ENCODE peak calls at places on chromosomes 6 and 20, in five cellular contexts. Y, M, B, E and Z are unnamed samples.

GRCh38 chr6:1131285-1132079 is 180.4 kb upstream of the FOXQ1 start:
- DNase-seq in Y (peak), M (no peak), B (peak), E (no peak), Z (no peak)

GRCh38 chr20:1624811-1625690 is 5.2 kb upstream of the SIRPB1 start:
- DNase-seq in Y (no peak), M (no peak), B (no peak), E (no peak), Z (no peak)

GRCh38 chr6:168124921-168125320 is 45.9 kb upstream of the FRMD1 start:
- DNase-seq in Y (no peak), M (no peak), B (no peak), E (no peak), Z (no peak)

GRCh38 chr6:121403981-121404380 is 31.5 kb upstream of the GJA1 start:
- DNase-seq in Y (no peak), M (no peak), B (no peak), E (no peak), Z (no peak)

GRCh38 chr20:3165473-3166337 is 6.0 kb upstream of the FASTKD5 start:
- DNase-seq in Y (no peak), M (no peak), B (peak), E (peak), Z (peak)

GRCh38 chr6:37699138-37699766 is 1.6 kb upstream of the MDGA1 start:
- DNase-seq in Y (no peak), M (peak), B (no peak), E (no peak), Z (no peak)

GRCh38 chr6:130766239-130767144 is 60.7 kb upstream of the SMLR1 start:
- DNase-seq in Y (no peak), M (no peak), B (no peak), E (no peak), Z (no peak)

GRCh38 chr6:87342829-87343228 is 1.8 kb upstream of the C6orf163 start:
- DNase-seq in Y (no peak), M (no peak), B (no peak), E (no peak), Z (no peak)

GRCh38 chr6:130293800-130294199 is 71.0 kb upstream of the SAMD3 start:
- DNase-seq in Y (no peak), M (no peak), B (peak), E (no peak), Z (peak)

GRCh38 chr20:56467969-56468316 is 484 bp upstream of the RTF2 start:
- DNase-seq in Y (no peak), M (no peak), B (no peak), E (no peak), Z (no peak)

GRCh38 chr6:138410972-138411667 is 7.1 kb downstream of the HEBP2 start:
- DNase-seq in Y (peak), M (no peak), B (peak), E (no peak), Z (peak)

GRCh38 chr20:834151-834747 is 734 bp downstream of the FAM110A start:
- DNase-seq in Y (no peak), M (no peak), B (no peak), E (no peak), Z (no peak)

GRCh38 chr6:151285121-151285520 is 45.4 kb downstream of the AKAP12 start:
- DNase-seq in Y (no peak), M (no peak), B (peak), E (no peak), Z (peak)

GRCh38 chr20:40604416-40604815 is 84.6 kb downstream of the MAFB start:
- DNase-seq in Y (no peak), M (no peak), B (no peak), E (no peak), Z (no peak)

GRCh38 chr6:4581468-4582420 is 194.5 kb upstream of the CDYL start:
- DNase-seq in Y (peak), M (no peak), B (peak), E (no peak), Z (peak)

GRCh38 chr20:58839474-58839874 is 11.2 kb downstream of the GNAS-AS1 start:
- DNase-seq in Y (no peak), M (no peak), B (peak), E (no peak), Z (peak)

GRCh38 chr20:7180261-7181045 is 413.0 kb downstream of the BMP2 start:
- DNase-seq in Y (no peak), M (no peak), B (peak), E (no peak), Z (peak)

GRCh38 chr6:157761331-157761921 is 61.6 kb upstream of the SNX9 start:
- DNase-seq in Y (peak), M (no peak), B (peak), E (no peak), Z (peak)

GRCh38 chr20:57398231-57398821 is 7.1 kb downstream of the RBM38 start:
- DNase-seq in Y (no peak), M (peak), B (no peak), E (peak), Z (no peak)

GRCh38 chr6:25302677-25303128 is 23.5 kb downstream of the CARMIL1 start:
- DNase-seq in Y (no peak), M (no peak), B (peak), E (no peak), Z (peak)

GRCh38 chr6:42532038-42532669 is 31.7 kb upstream of the UBR2 start:
- DNase-seq in Y (no peak), M (no peak), B (peak), E (no peak), Z (peak)

GRCh38 chr6:139433647-139434419 is 59.4 kb upstream of the CITED2 start:
- DNase-seq in Y (peak), M (no peak), B (no peak), E (no peak), Z (peak)

GRCh38 chr20:8043687-8044278 is 24.2 kb upstream of the TMX4 start:
- DNase-seq in Y (peak), M (no peak), B (peak), E (no peak), Z (peak)

GRCh38 chr6:37565267-37566208 is 65.8 kb upstream of the CCDC167 start:
- DNase-seq in Y (no peak), M (no peak), B (no peak), E (peak), Z (peak)

GRCh38 chr6:127276336-127276735 is 9.7 kb downstream of the RNF146 start:
- DNase-seq in Y (no peak), M (no peak), B (no peak), E (no peak), Z (no peak)

GRCh38 chr6:107704377-107705013 is 119.6 kb downstream of the SCML4 start:
- DNase-seq in Y (no peak), M (no peak), B (peak), E (no peak), Z (peak)

GRCh38 chr6:14664112-14664592 is 546.6 kb downstream of the CD83 start:
- DNase-seq in Y (no peak), M (no peak), B (no peak), E (no peak), Z (no peak)

GRCh38 chr6:166381733-166382499 is 824 bp downstream of the MPC1 start:
- DNase-seq in Y (no peak), M (peak), B (peak), E (peak), Z (peak)

GRCh38 chr6:34465551-34466241 is at the start of gene PACSIN1:
- DNase-seq in Y (no peak), M (no peak), B (no peak), E (no peak), Z (no peak)

GRCh38 chr20:17589161-17589834 is 19.4 kb downstream of the DSTN start:
- DNase-seq in Y (no peak), M (no peak), B (no peak), E (no peak), Z (no peak)

GRCh38 chr6:135990855-135991464 is 139.5 kb downstream of the PDE7B start:
- DNase-seq in Y (no peak), M (no peak), B (no peak), E (no peak), Z (no peak)

GRCh38 chr20:33789109-33789857 is 21.9 kb upstream of the CHMP4B start:
- DNase-seq in Y (peak), M (no peak), B (peak), E (peak), Z (peak)

GRCh38 chr6:33073431-33073871 is at the start of gene HLA-DPA1:
- DNase-seq in Y (no peak), M (no peak), B (no peak), E (no peak), Z (peak)

GRCh38 chr6:125363360-125364121 is 61.8 kb upstream of the HDDC2 start:
- DNase-seq in Y (no peak), M (no peak), B (peak), E (peak), Z (peak)
- TF ChIP-seq CTCF in Y (no peak), M (no peak), B (no peak), E (no peak), Z (no peak)

GRCh38 chr6:56683882-56684281 is 41.2 kb upstream of the DST start:
- DNase-seq in Y (peak), M (no peak), B (peak), E (no peak), Z (peak)
- H3K4me3 ChIP-seq in Y (no peak), M (no peak), B (no peak), E (no peak), Z (no peak)

GRCh38 chr20:37816003-37816402 is 86.9 kb upstream of the VSTM2L start:
- DNase-seq in Y (no peak), M (no peak), B (no peak), E (no peak), Z (no peak)

GRCh38 chr20:37821691-37822655 is 81.0 kb upstream of the VSTM2L start:
- DNase-seq in Y (peak), M (no peak), B (peak), E (no peak), Z (peak)

DNA sequence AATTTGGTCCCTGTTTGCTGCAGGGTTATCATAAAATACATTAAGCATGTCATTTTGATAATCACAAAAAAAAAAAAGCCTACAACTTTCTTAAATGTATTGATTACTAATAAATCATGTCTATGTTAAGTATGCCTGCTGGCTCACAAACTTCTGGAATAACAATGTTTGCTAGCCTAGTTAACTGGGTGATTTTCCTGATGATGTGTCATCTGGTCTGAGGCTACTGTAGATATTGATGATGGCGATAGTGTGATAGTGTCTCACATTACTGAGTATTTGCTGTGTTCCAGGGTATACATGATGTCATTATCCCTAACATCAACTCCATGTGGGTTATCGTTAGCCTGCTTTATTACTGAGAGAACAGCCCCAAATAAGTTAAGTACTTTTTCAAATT is 86.2 kb upstream of the VSTM2L start:
- DNase-seq in Y (no peak), M (no peak), B (no peak), E (no peak), Z (no peak)
- TF ChIP-seq CTCF in Y (no peak), M (no peak), B (no peak), E (no peak), Z (no peak)

GRCh38 chr6:112400282-112400681 is 53.2 kb downstream of the RFPL4B start:
- DNase-seq in Y (no peak), M (no peak), B (no peak), E (no peak), Z (no peak)

GRCh38 chr6:112396221-112396620 is 49.1 kb downstream of the RFPL4B start:
- DNase-seq in Y (no peak), M (no peak), B (no peak), E (no peak), Z (no peak)

GRCh38 chr6:112398686-112399085 is 51.6 kb downstream of the RFPL4B start:
- DNase-seq in Y (no peak), M (no peak), B (no peak), E (no peak), Z (no peak)

GRCh38 chr6:112401083-112401482 is 54.0 kb downstream of the RFPL4B start:
- DNase-seq in Y (no peak), M (no peak), B (no peak), E (no peak), Z (no peak)
- H3K4me3 ChIP-seq in Y (no peak), M (no peak), B (no peak), E (no peak), Z (no peak)

GRCh38 chr6:91428953-91429560 is 842.2 kb upstream of the MAP3K7 start:
- DNase-seq in Y (no peak), M (no peak), B (no peak), E (no peak), Z (no peak)
- TF ChIP-seq CTCF in Y (no peak), M (no peak), B (no peak), E (no peak), Z (no peak)

DNA sequence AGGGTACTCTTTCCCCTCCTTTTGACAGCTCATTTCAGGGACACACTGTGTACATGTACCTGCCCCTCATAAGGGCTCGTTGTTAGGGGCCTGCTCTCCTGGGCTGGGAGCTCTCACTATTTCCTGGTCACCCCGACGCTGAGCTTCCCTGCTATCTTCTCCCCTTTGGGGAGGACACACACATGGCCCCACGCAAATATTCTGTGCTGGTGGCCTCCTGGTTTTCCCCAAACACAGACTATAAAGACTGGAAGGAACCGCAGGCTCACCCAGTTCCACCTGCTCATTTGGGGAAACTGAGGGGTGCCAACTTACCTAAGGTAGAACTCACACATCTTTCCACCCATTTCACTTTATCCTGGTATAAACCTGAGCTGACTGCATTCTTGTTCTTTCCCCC is 301.4 kb upstream of the SUPT3H start:
- DNase-seq in Y (no peak), M (no peak), B (no peak), E (no peak), Z (no peak)
- H3K4me3 ChIP-seq in Y (no peak), M (no peak), B (no peak), E (no peak), Z (no peak)

GRCh38 chr6:82270791-82271392 is 23.3 kb upstream of the IBTK start:
- DNase-seq in Y (no peak), M (no peak), B (peak), E (no peak), Z (peak)
- TF ChIP-seq CTCF in Y (peak), M (peak), B (peak), E (no peak), Z (peak)

GRCh38 chr6:83231146-83231545 is 38.0 kb downstream of the RWDD2A start:
- DNase-seq in Y (no peak), M (no peak), B (peak), E (no peak), Z (peak)
- H3K4me3 ChIP-seq in Y (no peak), M (no peak), B (no peak), E (no peak), Z (no peak)

GRCh38 chr6:69735029-69735428 is 61.8 kb downstream of the LMBRD1 start:
- DNase-seq in Y (peak), M (no peak), B (no peak), E (no peak), Z (no peak)

GRCh38 chr6:69729870-69730449 is 66.8 kb downstream of the LMBRD1 start:
- DNase-seq in Y (no peak), M (no peak), B (peak), E (no peak), Z (peak)

GRCh38 chr6:69732045-69732444 is 64.8 kb downstream of the LMBRD1 start:
- DNase-seq in Y (no peak), M (no peak), B (no peak), E (no peak), Z (no peak)

GRCh38 chr6:69732640-69733039 is 64.2 kb downstream of the LMBRD1 start:
- DNase-seq in Y (no peak), M (no peak), B (peak), E (no peak), Z (peak)
- TF ChIP-seq CTCF in Y (no peak), M (peak), B (no peak), E (no peak), Z (peak)